ENCODE peak calls at places on chromosomes 13 and 19, in ten cellular contexts. A is GM13976, Z is kidney epithelial cell, G is cardiac muscle cell, W is AG09319, D is thoracic aorta, C is bronchial epithelial cell, X is GM10248, U is cardiac fibroblast, Y is lower leg skin. H is an unnamed sample.
A peak's percentile ranks its signal among the peaks of the same experiment; 100 is the strongest.

GRCh38 chr19:5953680-5954213 is 24.2 kb downstream of the RANBP3 start:
- DNase-seq in A (no peak), U (no peak), G (no peak), D (no peak), C (no peak), Z (no peak), X (no peak), W (no peak), Y (no peak), H (no peak)

GRCh38 chr19:7214329-7215089 is 79.7 kb downstream of the INSR start:
- DNase-seq in W (no peak), X (no peak), A (no peak), Z (no peak), U (no peak), D (no peak), C (no peak), G (no peak), Y (no peak), H (no peak)

GRCh38 chr19:8307400-8307964 is 676 bp downstream of the CD320 start:
- DNase-seq in U (no peak), A (no peak), C (no peak), X (no peak), Z (no peak), Y (peak; percentile 86), W (no peak), D (no peak), G (no peak), H (no peak)

GRCh38 chr13:112930192-112930591 is 38.8 kb upstream of the MCF2L start:
- DNase-seq in W (no peak), X (no peak), Y (no peak), D (no peak), Z (no peak), C (no peak), A (no peak), U (no peak), G (no peak), H (no peak)

GRCh38 chr13:88526186-88526852 is 855.1 kb downstream of the SLITRK5 start:
- DNase-seq in X (no peak), C (no peak), D (no peak), Y (no peak), G (no peak), A (no peak), W (no peak), Z (no peak), U (no peak), H (no peak)

GRCh38 chr19:12774588-12775555 is at the start of gene HOOK2:
- DNase-seq in D (no peak), W (no peak), A (no peak), Z (no peak), U (no peak), Y (peak; percentile 94), X (no peak), C (peak; percentile 86), G (no peak), H (no peak)

GRCh38 chr13:99289674-99290337 is 17.4 kb downstream of the GPR183 start:
- DNase-seq in X (no peak), W (no peak), G (no peak), Z (no peak), D (no peak), U (no peak), C (no peak), A (no peak), Y (no peak), H (no peak)

GRCh38 chr19:42206871-42207755 is 10.4 kb downstream of the DEDD2 start:
- DNase-seq in A (no peak), Z (no peak), X (no peak), D (no peak), Y (no peak), W (no peak), G (no peak), U (no peak), C (peak; percentile 76), H (no peak)

GRCh38 chr19:10913716-10914340 is 14.6 kb downstream of the YIPF2 start:
- DNase-seq in W (no peak), Y (no peak), U (no peak), X (no peak), D (no peak), G (no peak), C (no peak), Z (no peak), A (no peak), H (no peak)

GRCh38 chr19:10912619-10913018 is 15.8 kb downstream of the YIPF2 start:
- DNase-seq in Y (no peak), A (no peak), G (no peak), D (no peak), X (no peak), U (no peak), Z (no peak), W (no peak), C (no peak), H (no peak)

GRCh38 chr19:10915511-10916091 is 12.8 kb downstream of the YIPF2 start:
- DNase-seq in Z (peak; percentile 41), A (no peak), G (peak; percentile 56), U (peak; percentile 66), X (no peak), D (no peak), W (peak; percentile 85), Y (no peak), C (peak; percentile 73), H (peak; percentile 66)

GRCh38 chr19:10908380-10908960 is 20.0 kb downstream of the YIPF2 start:
- DNase-seq in W (no peak), G (no peak), Z (no peak), C (no peak), D (no peak), A (no peak), X (no peak), Y (no peak), U (no peak), H (no peak)

DNA sequence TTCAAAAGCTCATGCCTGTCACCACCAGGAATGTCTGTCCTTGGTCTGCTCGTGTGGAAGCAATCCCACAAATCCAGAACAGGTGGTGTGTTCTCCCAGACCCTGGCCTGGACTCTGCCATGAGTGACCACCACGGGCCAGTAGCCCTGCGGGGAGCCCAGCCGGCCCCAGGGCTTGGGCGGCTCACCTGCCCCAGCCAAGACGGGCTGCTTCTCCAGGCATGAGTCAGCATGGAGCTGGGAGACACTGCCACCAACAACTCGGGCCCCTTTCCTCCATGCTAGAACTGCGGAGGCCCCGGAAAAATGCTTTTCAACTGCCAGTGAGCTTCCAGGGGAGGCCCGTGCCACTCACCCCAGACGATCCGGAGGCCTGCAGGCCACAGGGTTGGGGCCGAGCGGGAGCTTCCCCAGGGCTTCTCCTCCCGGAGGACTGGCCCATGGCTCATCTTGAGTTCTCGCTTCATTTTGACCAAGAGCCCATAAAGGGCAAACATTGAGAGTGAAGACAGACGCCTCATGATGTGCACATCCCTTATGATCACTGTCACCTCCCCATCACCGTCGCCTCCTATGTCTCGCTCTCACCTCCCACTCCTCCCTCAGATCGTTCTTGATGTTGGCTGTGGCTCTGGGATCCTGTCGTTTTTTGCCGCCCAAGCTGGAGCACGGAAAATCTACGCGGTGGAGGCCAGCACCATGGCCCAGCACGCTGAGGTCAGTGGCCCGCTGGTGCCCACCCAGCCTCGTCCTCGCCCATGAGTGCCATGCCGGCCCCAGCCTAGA is 16.7 kb downstream of the YIPF2 start:
- DNase-seq in G (no peak), C (no peak), U (no peak), D (no peak), X (no peak), Y (no peak), Z (no peak), A (no peak), W (no peak), H (no peak)
- TF ChIP-seq CTCF in G (no peak), C (no peak), U (no peak), D (no peak), X (no peak), Y (no peak), Z (no peak), A (no peak), W (no peak), H (no peak)

GRCh38 chr13:110887242-110887954 is 27.5 kb downstream of the ANKRD10 start:
- DNase-seq in D (no peak), Z (no peak), G (no peak), W (no peak), A (no peak), U (no peak), X (no peak), C (peak; percentile 34), Y (no peak), H (no peak)

GRCh38 chr13:110887955-110888333 is 26.9 kb downstream of the ANKRD10 start:
- DNase-seq in X (no peak), C (no peak), W (no peak), G (no peak), Z (no peak), D (no peak), A (no peak), Y (no peak), U (no peak), H (no peak)

GRCh38 chr13:110886475-110887241 is 28.2 kb downstream of the ANKRD10 start:
- DNase-seq in W (no peak), X (no peak), G (no peak), Y (no peak), A (no peak), C (no peak), Z (no peak), D (no peak), U (no peak), H (no peak)

GRCh38 chr13:110885516-110885915 is 29.4 kb downstream of the ANKRD10 start:
- DNase-seq in Z (no peak), A (no peak), W (no peak), X (no peak), Y (no peak), G (no peak), C (no peak), U (no peak), D (no peak), H (no peak)

GRCh38 chr13:110885966-110886365 is 28.9 kb downstream of the ANKRD10 start:
- DNase-seq in W (no peak), D (no peak), X (no peak), G (no peak), Z (no peak), A (no peak), Y (no peak), C (no peak), U (no peak), H (no peak)
- TF ChIP-seq CTCF in W (no peak), D (no peak), X (no peak), G (peak; percentile 2), Z (no peak), A (no peak), Y (no peak), C (peak; percentile 16), U (no peak), H (no peak)

DNA sequence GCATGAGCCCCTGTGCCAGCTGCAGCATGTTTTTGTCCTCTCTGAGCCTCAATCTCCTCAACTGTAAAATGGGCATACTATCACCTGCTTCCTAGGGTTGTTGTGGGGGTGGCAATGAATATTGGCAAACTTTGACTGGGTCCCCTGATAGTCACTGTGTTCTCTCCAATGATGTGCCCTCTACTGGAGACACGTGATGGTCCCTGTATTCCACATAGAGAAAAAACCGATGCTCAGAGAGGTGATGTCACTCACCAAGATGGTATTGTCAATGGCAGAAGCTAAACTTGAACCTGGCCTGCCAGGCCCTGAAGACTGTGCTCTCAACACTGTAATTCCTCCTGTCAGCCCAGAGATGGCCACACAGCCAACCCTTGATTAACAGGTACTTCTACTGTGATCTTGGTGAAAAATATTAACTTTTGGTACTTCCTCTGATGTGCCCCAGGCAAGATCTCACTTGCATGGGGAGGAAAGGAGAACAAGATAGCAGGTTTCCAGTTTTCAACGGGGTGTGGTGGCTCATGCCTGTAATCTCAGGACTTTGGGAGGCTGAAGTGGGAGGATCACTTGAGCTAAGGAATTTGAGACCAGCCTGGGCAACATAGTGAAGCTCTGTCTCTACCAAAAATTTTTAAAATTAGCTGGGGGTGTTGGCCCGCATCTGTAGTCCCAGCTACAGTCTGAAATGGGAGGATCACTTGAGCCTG is 3.6 kb downstream of the CEACAM20 start:
- DNase-seq in U (no peak), C (no peak), Y (peak; percentile 46), X (no peak), W (no peak), G (no peak), Z (no peak), D (no peak), A (no peak), H (no peak)
- TF ChIP-seq CTCF in U (no peak), C (no peak), Y (no peak), X (no peak), W (no peak), G (no peak), Z (no peak), D (no peak), A (no peak), H (no peak)

DNA sequence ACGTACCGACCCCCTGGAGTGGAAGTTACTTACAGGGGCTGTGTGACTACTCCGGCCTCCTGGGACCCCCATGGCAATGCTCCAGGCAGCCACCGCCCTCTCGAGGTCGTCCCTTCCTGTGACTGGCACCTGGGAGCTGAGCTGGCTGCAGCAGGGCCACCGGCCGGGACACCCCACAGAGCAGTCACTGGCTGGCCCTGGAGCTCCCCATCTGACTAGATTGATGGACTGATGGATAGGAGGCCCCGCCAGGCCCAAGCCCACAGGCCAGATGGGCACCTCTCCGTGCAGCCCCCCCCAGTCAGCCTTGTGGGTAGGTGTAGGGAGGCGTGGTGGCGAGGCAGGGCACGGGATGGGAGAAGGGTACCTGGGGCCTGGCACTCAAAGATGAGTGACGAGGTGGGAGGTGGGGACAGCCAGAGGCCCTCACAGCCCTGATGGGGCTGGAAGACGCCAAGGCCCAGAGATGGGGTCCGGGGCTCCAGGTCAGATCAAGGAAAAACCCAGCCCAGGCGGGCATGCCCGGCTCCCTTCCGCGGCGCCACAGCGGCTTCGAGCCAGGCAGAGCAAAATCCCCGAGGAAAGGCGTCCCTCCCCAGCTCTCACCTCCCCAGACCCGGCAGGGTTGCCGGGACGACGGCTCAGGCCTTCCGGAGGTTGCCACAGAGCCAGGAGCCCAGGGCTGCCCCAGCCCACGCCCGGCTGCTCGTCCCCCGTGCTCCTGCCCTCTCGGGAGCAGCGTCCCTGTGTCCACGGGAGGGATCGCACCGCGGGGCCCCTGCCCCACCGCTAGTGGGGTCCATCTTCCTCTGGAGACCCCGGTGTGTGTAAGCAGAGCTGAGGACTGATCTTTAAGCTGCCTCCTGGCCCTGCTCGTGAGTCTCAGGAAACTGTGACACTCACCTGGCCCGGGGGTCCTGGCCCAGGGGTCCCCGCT is 8.4 kb downstream of the SLC39A3 start:
- DNase-seq in Z (no peak), D (no peak), X (no peak), A (no peak), W (no peak), Y (no peak), C (no peak), U (no peak), G (no peak), H (no peak)
- TF ChIP-seq CTCF in Z (no peak), D (no peak), X (no peak), A (no peak), W (no peak), Y (no peak), C (no peak), U (no peak), G (no peak), H (no peak)

H was measured in glutamatergic neuron.